ENCODE peak calls at places on chromosomes 13 and 19, in six cellular contexts. U, D, B, R, A and K are unnamed samples.

GRCh38 chr13:43107780-43108179 is 84.4 kb downstream of the DNAJC15 start:
- DNase-seq in U (no peak), D (no peak), B (no peak), R (no peak), A (no peak), K (no peak)

GRCh38 chr13:44972956-44973581 is 16.2 kb downstream of the NUFIP1 start:
- DNase-seq in U (peak; percentile 41), D (no peak), B (no peak), R (no peak), A (no peak), K (no peak)

GRCh38 chr19:55189424-55189823 is 9.3 kb upstream of the SYT5 start:
- DNase-seq in U (peak; percentile 96), D (no peak), B (no peak), R (no peak), A (peak; percentile 96), K (peak; percentile 74)

GRCh38 chr19:10644351-10645007 is 9.7 kb upstream of the ILF3 start:
- DNase-seq in U (peak; percentile 57), D (peak; percentile 68), B (peak; percentile 44), R (peak; percentile 82), A (peak; percentile 87), K (peak; percentile 48)

GRCh38 chr19:55345818-55346724 is 6.4 kb downstream of the KMT5C start:
- DNase-seq in U (peak; percentile 46), D (no peak), B (no peak), R (no peak), A (peak; percentile 54), K (no peak)

GRCh38 chr13:22114630-22115311 is 443.9 kb downstream of the FGF9 start:
- DNase-seq in U (no peak), D (peak; percentile 11), B (peak; percentile 83), R (no peak), A (peak; percentile 73), K (no peak)

GRCh38 chr19:50255115-50255514 is 51.7 kb downstream of the MYH14 start:
- DNase-seq in U (no peak), D (no peak), B (no peak), R (no peak), A (no peak), K (no peak)

GRCh38 chr19:4542896-4543351 is 3.1 kb upstream of the LRG1 start:
- DNase-seq in U (no peak), D (no peak), B (no peak), R (no peak), A (no peak), K (no peak)

GRCh38 chr13:86933676-86934075 is 737.5 kb upstream of the SLITRK5 start:
- DNase-seq in U (no peak), D (no peak), B (no peak), R (no peak), A (peak; percentile 10), K (no peak)

GRCh38 chr13:53198699-53199098 is 170.1 kb downstream of the OLFM4 start:
- DNase-seq in U (no peak), D (no peak), B (no peak), R (no peak), A (no peak), K (no peak)

GRCh38 chr13:36839281-36839680 is 20.3 kb downstream of the RFXAP start:
- DNase-seq in U (no peak), D (no peak), B (no peak), R (no peak), A (no peak), K (no peak)

GRCh38 chr19:31664997-31665396 is 315.8 kb upstream of the TSHZ3 start:
- DNase-seq in U (no peak), D (no peak), B (no peak), R (no peak), A (no peak), K (no peak)

GRCh38 chr13:75554981-75555380 is 5.4 kb downstream of the UCHL3 start:
- DNase-seq in U (no peak), D (no peak), B (no peak), R (no peak), A (no peak), K (no peak)

GRCh38 chr19:1947651-1948209 is 6.8 kb downstream of the CSNK1G2 start:
- DNase-seq in U (no peak), D (no peak), B (no peak), R (no peak), A (no peak), K (no peak)

GRCh38 chr19:34365463-34366401 is 736 bp downstream of the GPI start:
- DNase-seq in U (peak; percentile 41), D (no peak), B (no peak), R (peak; percentile 28), A (peak; percentile 46), K (no peak)

GRCh38 chr19:40271706-40272105 is 13.4 kb downstream of the AKT2 start:
- DNase-seq in U (no peak), D (no peak), B (no peak), R (no peak), A (no peak), K (no peak)

GRCh38 chr19:33412617-33413425 is 39.3 kb downstream of the CEBPG start:
- DNase-seq in U (no peak), D (no peak), B (no peak), R (no peak), A (no peak), K (no peak)

GRCh38 chr13:99055286-99056073 is 77.6 kb upstream of the DOCK9 start:
- DNase-seq in U (no peak), D (no peak), B (no peak), R (no peak), A (no peak), K (no peak)